ENCODE peak calls at places on chromosomes 2 and 18, in five cellular contexts. A is GM20000, V is astrocyte, W is tibial artery, K is neural progenitor cell. E is an unnamed sample.

GRCh38 chr2:36480596-36480995 is 117.4 kb downstream of the FEZ2 start:
- DNase-seq in K (no peak), A (no peak), W (no peak), V (no peak), E (no peak)

GRCh38 chr2:239594772-239595608 is 194.2 kb upstream of the HDAC4 start:
- DNase-seq in A (no peak), K (no peak), V (no peak), W (no peak), E (no peak)

GRCh38 chr2:96321230-96322103 is 3.6 kb upstream of the ITPRIPL1 start:
- DNase-seq in W (peak), K (peak), A (peak), V (no peak), E (peak)

GRCh38 chr2:174342600-174343342 is 8.0 kb downstream of the SP9 start:
- DNase-seq in A (peak), V (no peak), W (no peak), K (peak), E (peak)

GRCh38 chr2:136359121-136359965 is 241.4 kb upstream of the CXCR4 start:
- DNase-seq in A (no peak), K (no peak), V (no peak), W (no peak), E (peak)

GRCh38 chr2:226799211-226799975 is at the start of gene IRS1:
- DNase-seq in A (peak), W (peak), V (peak), K (peak), E (peak)

GRCh38 chr2:59578349-59578748 is 975.1 kb downstream of the BCL11A start:
- DNase-seq in W (no peak), V (no peak), K (no peak), A (no peak), E (no peak)

GRCh38 chr2:39547811-39548719 is 111.0 kb upstream of the MAP4K3 start:
- DNase-seq in W (no peak), V (peak), A (no peak), K (no peak), E (no peak)

GRCh38 chr2:95296036-95296435 is 1.1 kb upstream of the KCNIP3 start:
- DNase-seq in W (no peak), K (peak), A (no peak), V (no peak), E (no peak)

GRCh38 chr18:52339891-52340371 is at the start of gene DCC:
- DNase-seq in K (peak), A (no peak), W (no peak), V (peak), E (no peak)

GRCh38 chr2:4903676-4904348 is 788.4 kb upstream of the SOX11 start:
- DNase-seq in K (no peak), W (no peak), V (no peak), A (no peak), E (no peak)

GRCh38 chr2:113117594-113118262 is 9.7 kb upstream of the IL1RN start:
- DNase-seq in W (no peak), K (no peak), A (no peak), V (peak), E (no peak)

GRCh38 chr2:101753207-101753616 is 55.7 kb downstream of the MAP4K4 start:
- DNase-seq in K (no peak), A (no peak), V (no peak), W (no peak), E (no peak)

GRCh38 chr2:17839959-17840358 is 23.7 kb downstream of the MSGN1 start:
- DNase-seq in V (no peak), A (no peak), W (no peak), K (no peak), E (no peak)

GRCh38 chr2:17830053-17831034 is 14.1 kb downstream of the MSGN1 start:
- DNase-seq in V (peak), W (peak), A (peak), K (peak), E (peak)

GRCh38 chr2:17835511-17835910 is 19.3 kb downstream of the MSGN1 start:
- DNase-seq in V (no peak), A (no peak), K (no peak), W (no peak), E (no peak)
- TF ChIP-seq CTCF in V (no peak), A (no peak), K (no peak), W (no peak), E (no peak)

GRCh38 chr2:99490088-99491065 is 560 bp upstream of the REV1 start:
- DNase-seq in W (peak), V (peak), A (peak), K (peak), E (peak)
- TF ChIP-seq CTCF in W (peak), V (peak), A (peak), K (peak), E (peak)

DNA sequence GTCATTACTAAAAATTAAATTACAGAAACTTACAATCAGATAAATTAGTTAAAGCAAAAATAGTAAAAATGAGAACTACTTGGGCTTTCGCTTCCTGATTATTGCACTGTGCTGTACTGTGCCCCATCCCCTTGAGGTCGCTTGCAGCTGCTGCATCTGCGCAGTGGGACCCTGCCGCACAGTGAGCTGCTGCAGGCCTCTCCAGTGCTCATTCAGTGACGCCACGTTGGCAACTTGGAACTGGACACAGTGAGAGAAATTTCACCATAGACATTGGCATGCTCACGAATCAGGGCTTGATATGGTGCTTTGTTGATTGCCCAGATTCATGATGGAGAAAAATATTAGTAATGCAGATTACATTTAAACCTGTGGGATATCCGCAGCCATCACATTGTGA is 290.8 kb upstream of the MYT1L start:
- DNase-seq in K (no peak), W (no peak), V (no peak), A (no peak), E (no peak)
- TF ChIP-seq CTCF in K (no peak), W (no peak), V (no peak), A (no peak), E (no peak)

DNA sequence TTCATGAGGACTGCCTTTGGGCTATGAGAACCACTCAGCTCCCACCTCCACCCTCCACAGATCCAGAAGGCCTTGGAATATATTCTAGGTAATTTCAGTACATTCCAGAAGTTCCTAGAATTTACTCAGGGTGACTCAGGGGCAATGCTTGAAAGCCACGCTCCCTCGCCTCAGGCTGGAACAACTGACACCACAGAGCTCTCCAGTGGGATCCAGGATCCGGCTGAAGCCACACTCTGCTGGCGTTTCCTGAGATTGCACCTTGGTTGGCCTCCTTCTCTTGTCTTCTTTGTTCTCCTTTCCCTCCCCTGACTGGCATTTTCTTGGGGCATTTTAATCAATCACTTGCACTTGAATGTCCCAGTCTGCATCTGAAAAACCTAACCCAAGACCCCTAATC is 92.6 kb upstream of the KCNE4 start:
- DNase-seq in A (no peak), V (peak), W (no peak), K (peak), E (no peak)
- TF ChIP-seq CTCF in A (no peak), V (peak), W (no peak), K (no peak), E (no peak)

GRCh38 chr2:203740741-203741363 is 34.4 kb downstream of the CD28 start:
- DNase-seq in A (no peak), V (peak), W (no peak), K (no peak), E (peak)
- TF ChIP-seq CTCF in A (no peak), V (no peak), W (no peak), K (no peak), E (no peak)

E was measured in OCI-LY7.